ENCODE peak calls at places on chromosomes 3 and 15, in seven cellular contexts. One of them, this sample, is unnamed.
A peak's percentile ranks its signal among the peaks of the same experiment; 100 is the strongest.

GRCh38 chr3:14425574-14426304 is 23.3 kb downstream of the SLC6A6 start:
- DNase-seq in omental fat pad: no peak
- DNase-seq in GM12891: no peak
- DNase-seq in AG08395: no peak
- DNase-seq in tibial artery: no peak
- DNase-seq in esophagus squamous epithelium: no peak
- DNase-seq in substantia nigra: no peak
- DNase-seq in this sample: no peak

GRCh38 chr3:137079572-137079971 is 121.8 kb downstream of the IL20RB start:
- DNase-seq in omental fat pad: no peak
- DNase-seq in GM12891: no peak
- DNase-seq in AG08395: no peak
- DNase-seq in tibial artery: no peak
- DNase-seq in esophagus squamous epithelium: no peak
- DNase-seq in substantia nigra: no peak
- DNase-seq in this sample: no peak

GRCh38 chr3:108488631-108489030 is 21.8 kb downstream of the MYH15 start:
- DNase-seq in omental fat pad: no peak
- DNase-seq in GM12891: no peak
- DNase-seq in AG08395: no peak
- DNase-seq in tibial artery: no peak
- DNase-seq in esophagus squamous epithelium: no peak
- DNase-seq in substantia nigra: no peak
- DNase-seq in this sample: no peak

GRCh38 chr15:73952171-73952912 is 26.1 kb downstream of the LOXL1 start:
- DNase-seq in omental fat pad: no peak
- DNase-seq in GM12891: no peak
- DNase-seq in AG08395: no peak
- DNase-seq in tibial artery: peak; percentile 72
- DNase-seq in esophagus squamous epithelium: no peak
- DNase-seq in substantia nigra: no peak
- DNase-seq in this sample: no peak

GRCh38 chr3:3744826-3745225 is 54.4 kb upstream of the LRRN1 start:
- DNase-seq in omental fat pad: no peak
- DNase-seq in GM12891: no peak
- DNase-seq in AG08395: no peak
- DNase-seq in tibial artery: no peak
- DNase-seq in esophagus squamous epithelium: no peak
- DNase-seq in substantia nigra: no peak
- DNase-seq in this sample: no peak

GRCh38 chr15:65611888-65612615 is 1.1 kb upstream of the INTS14 start:
- DNase-seq in omental fat pad: no peak
- DNase-seq in GM12891: no peak
- DNase-seq in AG08395: no peak
- DNase-seq in tibial artery: no peak
- DNase-seq in esophagus squamous epithelium: no peak
- DNase-seq in substantia nigra: no peak
- DNase-seq in this sample: no peak

GRCh38 chr3:128579927-128580326 is 70.7 kb downstream of the RPN1 start:
- DNase-seq in omental fat pad: no peak
- DNase-seq in GM12891: no peak
- DNase-seq in AG08395: no peak
- DNase-seq in tibial artery: no peak
- DNase-seq in esophagus squamous epithelium: no peak
- DNase-seq in substantia nigra: no peak
- DNase-seq in this sample: no peak

GRCh38 chr3:48441940-48442339 is 1.9 kb downstream of the TMA7 start:
- DNase-seq in omental fat pad: no peak
- DNase-seq in GM12891: no peak
- DNase-seq in AG08395: no peak
- DNase-seq in tibial artery: no peak
- DNase-seq in esophagus squamous epithelium: no peak
- DNase-seq in substantia nigra: no peak
- DNase-seq in this sample: no peak

GRCh38 chr3:194203482-194204035 is 67.6 kb downstream of the HES1 start:
- DNase-seq in omental fat pad: no peak
- DNase-seq in GM12891: no peak
- DNase-seq in AG08395: no peak
- DNase-seq in tibial artery: no peak
- DNase-seq in esophagus squamous epithelium: no peak
- DNase-seq in substantia nigra: no peak
- DNase-seq in this sample: no peak

This sample was measured in midbrain.